ENCODE peak calls at places on chromosomes 1 and 21, in eight cellular contexts. One of them, this sample, is unnamed.

GRCh38 chr1:235063068-235063765 is 65.4 kb downstream of the TOMM20 start:
- DNase-seq in endothelial cell of umbilical vein: peak; percentile 47
- DNase-seq in transverse colon: no peak
- DNase-seq in GM12878: no peak
- DNase-seq in K562: no peak
- DNase-seq in esophagus muscularis mucosa: no peak
- DNase-seq in sigmoid colon: peak; percentile 50
- DNase-seq in suprapubic skin: no peak
- DNase-seq in this sample: no peak

GRCh38 chr1:58893257-58893869 is 109.5 kb upstream of the JUN start:
- DNase-seq in endothelial cell of umbilical vein: peak; percentile 96
- DNase-seq in transverse colon: peak; percentile 78
- DNase-seq in GM12878: no peak
- DNase-seq in K562: no peak
- DNase-seq in esophagus muscularis mucosa: peak; percentile 17
- DNase-seq in sigmoid colon: no peak
- DNase-seq in suprapubic skin: no peak
- DNase-seq in this sample: no peak

GRCh38 chr1:5297199-5297877 is 642.9 kb downstream of the AJAP1 start:
- DNase-seq in endothelial cell of umbilical vein: no peak
- DNase-seq in transverse colon: no peak
- DNase-seq in GM12878: no peak
- DNase-seq in K562: no peak
- DNase-seq in esophagus muscularis mucosa: no peak
- DNase-seq in sigmoid colon: peak; percentile 72
- DNase-seq in suprapubic skin: no peak
- DNase-seq in this sample: no peak

GRCh38 chr1:230812568-230812967 is 55.8 kb downstream of the C1orf198 start:
- DNase-seq in endothelial cell of umbilical vein: no peak
- DNase-seq in transverse colon: no peak
- DNase-seq in GM12878: no peak
- DNase-seq in K562: no peak
- DNase-seq in esophagus muscularis mucosa: no peak
- DNase-seq in sigmoid colon: no peak
- DNase-seq in suprapubic skin: no peak
- DNase-seq in this sample: no peak

GRCh38 chr21:45996311-45997204 is 15.0 kb downstream of the COL6A1 start:
- DNase-seq in endothelial cell of umbilical vein: no peak
- DNase-seq in transverse colon: no peak
- DNase-seq in GM12878: no peak
- DNase-seq in K562: no peak
- DNase-seq in esophagus muscularis mucosa: no peak
- DNase-seq in sigmoid colon: peak; percentile 66
- DNase-seq in suprapubic skin: peak; percentile 76
- DNase-seq in this sample: no peak

GRCh38 chr1:93749894-93750301 is 68.3 kb upstream of the BCAR3 start:
- DNase-seq in endothelial cell of umbilical vein: peak; percentile 15
- DNase-seq in transverse colon: no peak
- DNase-seq in GM12878: no peak
- DNase-seq in K562: no peak
- DNase-seq in esophagus muscularis mucosa: no peak
- DNase-seq in sigmoid colon: no peak
- DNase-seq in suprapubic skin: no peak
- DNase-seq in this sample: no peak

GRCh38 chr1:15953294-15953771 is 22.6 kb downstream of the ZBTB17 start:
- DNase-seq in endothelial cell of umbilical vein: peak; percentile 32
- DNase-seq in transverse colon: no peak
- DNase-seq in GM12878: no peak
- DNase-seq in K562: no peak
- DNase-seq in esophagus muscularis mucosa: no peak
- DNase-seq in sigmoid colon: no peak
- DNase-seq in suprapubic skin: no peak
- DNase-seq in this sample: no peak

GRCh38 chr1:100353988-100354387 is 1.7 kb downstream of the CDC14A start:
- DNase-seq in endothelial cell of umbilical vein: peak; percentile 31
- DNase-seq in transverse colon: no peak
- DNase-seq in GM12878: no peak
- DNase-seq in K562: no peak
- DNase-seq in esophagus muscularis mucosa: no peak
- DNase-seq in sigmoid colon: no peak
- DNase-seq in suprapubic skin: no peak
- DNase-seq in this sample: no peak

GRCh38 chr1:54243022-54243421 is 43.1 kb downstream of the MRPL37 start:
- DNase-seq in endothelial cell of umbilical vein: no peak
- DNase-seq in transverse colon: no peak
- DNase-seq in GM12878: no peak
- DNase-seq in K562: no peak
- DNase-seq in esophagus muscularis mucosa: no peak
- DNase-seq in sigmoid colon: no peak
- DNase-seq in suprapubic skin: no peak
- DNase-seq in this sample: no peak

GRCh38 chr1:16984717-16985116 is 4.3 kb upstream of the MFAP2 start:
- DNase-seq in endothelial cell of umbilical vein: peak; percentile 93
- DNase-seq in transverse colon: peak; percentile 26
- DNase-seq in GM12878: no peak
- DNase-seq in K562: no peak
- DNase-seq in esophagus muscularis mucosa: peak; percentile 93
- DNase-seq in sigmoid colon: peak; percentile 90
- DNase-seq in suprapubic skin: peak; percentile 86
- DNase-seq in this sample: no peak

GRCh38 chr1:79745928-79746327 is 739.4 kb upstream of the ADGRL4 start:
- DNase-seq in endothelial cell of umbilical vein: peak; percentile 65
- DNase-seq in transverse colon: no peak
- DNase-seq in GM12878: no peak
- DNase-seq in K562: no peak
- DNase-seq in esophagus muscularis mucosa: no peak
- DNase-seq in sigmoid colon: no peak
- DNase-seq in suprapubic skin: no peak
- DNase-seq in this sample: no peak

GRCh38 chr21:45219517-45219916 is 68.2 kb downstream of the POFUT2 start:
- DNase-seq in endothelial cell of umbilical vein: no peak
- DNase-seq in transverse colon: no peak
- DNase-seq in GM12878: no peak
- DNase-seq in K562: no peak
- DNase-seq in esophagus muscularis mucosa: no peak
- DNase-seq in sigmoid colon: no peak
- DNase-seq in suprapubic skin: no peak
- DNase-seq in this sample: no peak

GRCh38 chr21:27590271-27590670 is 623.4 kb upstream of the ADAMTS5 start:
- DNase-seq in endothelial cell of umbilical vein: peak; percentile 74
- DNase-seq in transverse colon: no peak
- DNase-seq in GM12878: no peak
- DNase-seq in K562: no peak
- DNase-seq in esophagus muscularis mucosa: no peak
- DNase-seq in sigmoid colon: no peak
- DNase-seq in suprapubic skin: peak; percentile 79
- DNase-seq in this sample: peak; percentile 61

GRCh38 chr1:108010581-108010980 is 45.6 kb upstream of the VAV3 start:
- DNase-seq in endothelial cell of umbilical vein: no peak
- DNase-seq in transverse colon: no peak
- DNase-seq in GM12878: no peak
- DNase-seq in K562: no peak
- DNase-seq in esophagus muscularis mucosa: peak; percentile 39
- DNase-seq in sigmoid colon: no peak
- DNase-seq in suprapubic skin: no peak
- DNase-seq in this sample: no peak

GRCh38 chr1:201347498-201348210 is 29.8 kb downstream of the TNNT2 start:
- DNase-seq in endothelial cell of umbilical vein: no peak
- DNase-seq in transverse colon: no peak
- DNase-seq in GM12878: no peak
- DNase-seq in K562: no peak
- DNase-seq in esophagus muscularis mucosa: no peak
- DNase-seq in sigmoid colon: no peak
- DNase-seq in suprapubic skin: no peak
- DNase-seq in this sample: no peak

GRCh38 chr1:25186608-25187007 is 45.7 kb downstream of the SYF2 start:
- DNase-seq in endothelial cell of umbilical vein: no peak
- DNase-seq in transverse colon: no peak
- DNase-seq in GM12878: no peak
- DNase-seq in K562: no peak
- DNase-seq in esophagus muscularis mucosa: no peak
- DNase-seq in sigmoid colon: no peak
- DNase-seq in suprapubic skin: peak; percentile 65
- DNase-seq in this sample: no peak

GRCh38 chr1:42335050-42335808 is at the start of gene FOXJ3:
- DNase-seq in endothelial cell of umbilical vein: peak; percentile 91
- DNase-seq in transverse colon: peak; percentile 94
- DNase-seq in GM12878: peak; percentile 71
- DNase-seq in K562: peak; percentile 95
- DNase-seq in esophagus muscularis mucosa: peak; percentile 94
- DNase-seq in sigmoid colon: peak; percentile 95
- DNase-seq in suprapubic skin: peak; percentile 93
- DNase-seq in this sample: peak; percentile 96

GRCh38 chr1:21921100-21921875 is 15.8 kb downstream of the HSPG2 start:
- DNase-seq in endothelial cell of umbilical vein: peak; percentile 35
- DNase-seq in transverse colon: no peak
- DNase-seq in GM12878: no peak
- DNase-seq in K562: no peak
- DNase-seq in esophagus muscularis mucosa: no peak
- DNase-seq in sigmoid colon: peak; percentile 65
- DNase-seq in suprapubic skin: no peak
- DNase-seq in this sample: no peak

DNA sequence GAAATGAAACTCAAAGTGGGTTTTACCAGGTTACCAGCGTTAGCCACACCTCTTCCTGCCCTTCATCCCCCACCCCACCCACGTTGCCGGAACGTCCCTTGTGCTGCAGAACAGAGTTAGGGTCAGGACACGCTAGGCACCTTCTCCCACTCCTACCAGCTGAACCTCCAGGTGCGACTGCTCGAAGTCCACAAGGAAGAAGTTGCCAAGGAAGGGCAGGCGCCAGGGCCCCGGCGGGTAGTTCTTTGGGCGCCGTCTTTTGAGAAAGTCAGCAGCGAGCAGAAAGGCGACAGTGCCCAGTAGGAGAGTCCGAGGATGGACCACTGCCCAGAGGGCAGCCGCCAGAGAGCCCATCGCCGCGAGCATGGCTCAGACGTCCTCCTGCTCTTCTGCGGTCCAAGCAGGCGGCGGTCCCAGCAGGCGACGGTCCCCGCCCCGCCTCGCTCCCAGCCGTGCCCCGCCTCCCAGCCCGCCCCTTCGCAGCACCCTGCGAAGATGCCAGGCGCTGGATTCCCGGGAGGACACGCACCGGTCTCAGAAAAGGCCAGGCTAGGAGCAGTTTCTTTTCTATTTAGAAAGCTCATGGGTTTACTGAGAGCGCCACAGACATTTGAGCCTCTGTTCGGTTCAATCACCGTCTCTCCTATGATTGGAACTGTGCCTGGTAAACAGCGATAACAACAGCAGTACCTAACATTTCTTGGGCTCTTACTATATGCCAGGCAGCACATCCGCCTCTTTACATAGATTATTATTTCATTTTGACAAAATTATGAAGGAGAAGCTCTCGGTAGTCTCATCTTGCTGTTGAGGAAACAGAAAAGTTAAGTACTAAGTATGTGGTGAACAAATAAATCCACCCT is at the start of gene CYP2J2:
- DNase-seq in endothelial cell of umbilical vein: peak; percentile 36
- DNase-seq in transverse colon: peak; percentile 79
- DNase-seq in GM12878: peak; percentile 4
- DNase-seq in K562: no peak
- DNase-seq in esophagus muscularis mucosa: no peak
- DNase-seq in sigmoid colon: no peak
- DNase-seq in suprapubic skin: peak; percentile 79
- DNase-seq in this sample: no peak
- H3K27ac ChIP-seq in endothelial cell of umbilical vein: no peak within 1 kb of the TSS
- H3K27ac ChIP-seq in transverse colon: peak within 1 kb of the TSS; percentile 79
- H3K27ac ChIP-seq in GM12878: no peak within 1 kb of the TSS
- H3K27ac ChIP-seq in K562: no peak within 1 kb of the TSS
- H3K27ac ChIP-seq in esophagus muscularis mucosa: no peak within 1 kb of the TSS
- H3K27ac ChIP-seq in sigmoid colon: no peak within 1 kb of the TSS
- H3K27ac ChIP-seq in suprapubic skin: no peak within 1 kb of the TSS
- H3K27ac ChIP-seq in this sample: no peak within 1 kb of the TSS

DNA sequence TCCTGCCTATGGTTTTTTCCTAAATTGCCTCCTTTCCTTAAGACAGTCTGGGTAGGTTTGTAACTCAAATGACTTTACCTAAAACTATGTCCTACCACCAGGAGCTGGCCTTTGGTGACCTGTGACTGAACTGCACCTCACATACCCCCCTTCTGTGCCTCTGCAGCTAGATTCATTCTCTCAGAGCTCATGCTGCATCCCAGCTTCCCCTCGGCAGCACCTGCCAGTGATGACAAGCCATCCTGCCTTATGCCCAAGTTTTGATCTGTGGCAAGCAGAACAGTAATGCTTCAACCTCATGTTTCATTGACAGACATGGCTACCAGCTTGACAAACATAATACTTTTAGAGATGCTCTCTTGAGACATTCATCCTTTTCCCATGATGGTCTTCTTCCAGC is 141.9 kb downstream of the TSEN15 start:
- DNase-seq in endothelial cell of umbilical vein: no peak
- DNase-seq in transverse colon: no peak
- DNase-seq in GM12878: no peak
- DNase-seq in K562: no peak
- DNase-seq in esophagus muscularis mucosa: no peak
- DNase-seq in sigmoid colon: no peak
- DNase-seq in suprapubic skin: no peak
- DNase-seq in this sample: no peak
- TF ChIP-seq POLR2AphosphoS5 in endothelial cell of umbilical vein: no peak
- TF ChIP-seq POLR2AphosphoS5 in transverse colon: no peak
- TF ChIP-seq POLR2AphosphoS5 in GM12878: no peak
- TF ChIP-seq POLR2AphosphoS5 in K562: no peak
- TF ChIP-seq POLR2AphosphoS5 in esophagus muscularis mucosa: no peak
- TF ChIP-seq POLR2AphosphoS5 in sigmoid colon: no peak
- TF ChIP-seq POLR2AphosphoS5 in suprapubic skin: no peak
- TF ChIP-seq POLR2AphosphoS5 in this sample: no peak

GRCh38 chr21:39181205-39181818 is 1.9 kb downstream of the PSMG1 start:
- DNase-seq in endothelial cell of umbilical vein: no peak
- DNase-seq in transverse colon: no peak
- DNase-seq in GM12878: no peak
- DNase-seq in K562: no peak
- DNase-seq in esophagus muscularis mucosa: no peak
- DNase-seq in sigmoid colon: no peak
- DNase-seq in suprapubic skin: no peak
- DNase-seq in this sample: no peak
- H3K27ac ChIP-seq in endothelial cell of umbilical vein: no peak overlapping the region
- H3K27ac ChIP-seq in transverse colon: no peak overlapping the region
- H3K27ac ChIP-seq in GM12878: no peak overlapping the region
- H3K27ac ChIP-seq in K562: no peak overlapping the region
- H3K27ac ChIP-seq in esophagus muscularis mucosa: no peak overlapping the region
- H3K27ac ChIP-seq in sigmoid colon: no peak overlapping the region
- H3K27ac ChIP-seq in suprapubic skin: no peak overlapping the region
- H3K27ac ChIP-seq in this sample: peak overlapping the region; percentile 92

DNA sequence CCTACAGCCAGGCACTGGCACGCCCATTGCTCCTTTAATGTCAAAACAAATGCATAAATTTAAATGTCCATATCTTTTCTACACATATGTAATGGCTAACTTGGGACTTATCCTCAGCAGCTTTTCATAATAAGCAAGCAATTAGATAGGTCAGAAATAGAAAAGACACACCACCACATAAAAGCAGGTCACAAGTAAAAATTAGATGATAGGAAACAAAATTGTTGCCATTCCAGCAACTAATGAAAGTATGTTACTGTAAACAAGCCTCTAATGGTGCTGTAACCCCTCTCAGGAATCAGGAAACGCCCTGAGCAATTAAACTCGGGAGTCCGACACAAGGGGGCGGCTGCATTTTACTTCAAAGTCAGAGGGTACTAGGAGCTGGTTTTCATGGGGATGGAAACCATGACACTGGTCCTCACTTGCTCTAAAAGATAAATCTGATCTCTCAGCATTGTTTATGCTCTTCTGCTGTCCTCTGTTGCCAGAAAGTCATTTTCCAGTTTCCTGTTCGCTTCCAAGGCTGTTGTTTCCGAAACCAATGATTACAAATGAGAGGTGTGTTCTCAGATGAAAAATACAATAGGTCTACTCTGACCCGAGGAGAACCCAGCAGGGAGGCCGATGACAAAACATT is 93.4 kb downstream of the TGFBR3 start:
- DNase-seq in endothelial cell of umbilical vein: peak; percentile 47
- DNase-seq in transverse colon: no peak
- DNase-seq in GM12878: no peak
- DNase-seq in K562: peak; percentile 26
- DNase-seq in esophagus muscularis mucosa: no peak
- DNase-seq in sigmoid colon: no peak
- DNase-seq in suprapubic skin: no peak
- DNase-seq in this sample: no peak
- TF ChIP-seq POLR2AphosphoS5 in endothelial cell of umbilical vein: no peak
- TF ChIP-seq POLR2AphosphoS5 in transverse colon: no peak
- TF ChIP-seq POLR2AphosphoS5 in GM12878: no peak
- TF ChIP-seq POLR2AphosphoS5 in K562: no peak
- TF ChIP-seq POLR2AphosphoS5 in esophagus muscularis mucosa: no peak
- TF ChIP-seq POLR2AphosphoS5 in sigmoid colon: no peak
- TF ChIP-seq POLR2AphosphoS5 in suprapubic skin: no peak
- TF ChIP-seq POLR2AphosphoS5 in this sample: no peak